ENCODE peak calls at places on chromosomes 7 and 10, in six cellular contexts. One of them, this sample, is unnamed.

GRCh38 chr7:93018666-93019065 is 99.1 kb downstream of the SAMD9 start:
- DNase-seq in endodermal cell: no peak
- DNase-seq in AG04450: peak
- DNase-seq in CD8-positive, alpha-beta T cell: no peak
- DNase-seq in coronary artery: no peak
- DNase-seq in epithelial cell of prostate: no peak
- DNase-seq in this sample: no peak

GRCh38 chr10:102066421-102067068 is 1.4 kb downstream of the HPS6 start:
- DNase-seq in endodermal cell: no peak
- DNase-seq in coronary artery: no peak
- DNase-seq in CD8-positive, alpha-beta T cell: no peak
- DNase-seq in AG04450: no peak
- DNase-seq in epithelial cell of prostate: no peak
- DNase-seq in this sample: no peak

GRCh38 chr10:58856508-58857240 is 319.8 kb upstream of the PHYHIPL start:
- DNase-seq in endodermal cell: peak
- DNase-seq in epithelial cell of prostate: peak
- DNase-seq in coronary artery: peak
- DNase-seq in AG04450: peak
- DNase-seq in CD8-positive, alpha-beta T cell: no peak
- DNase-seq in this sample: peak

GRCh38 chr7:12111461-12112405 is 99.4 kb upstream of the TMEM106B start:
- DNase-seq in endodermal cell: peak
- DNase-seq in CD8-positive, alpha-beta T cell: no peak
- DNase-seq in AG04450: no peak
- DNase-seq in epithelial cell of prostate: no peak
- DNase-seq in coronary artery: no peak
- DNase-seq in this sample: no peak

GRCh38 chr7:141649865-141650499 is 52.0 kb downstream of the DENND11 start:
- DNase-seq in AG04450: peak
- DNase-seq in CD8-positive, alpha-beta T cell: no peak
- DNase-seq in coronary artery: no peak
- DNase-seq in epithelial cell of prostate: no peak
- DNase-seq in endodermal cell: peak
- DNase-seq in this sample: peak

GRCh38 chr7:1737956-1738355 is 67.9 kb downstream of the ELFN1 start:
- DNase-seq in coronary artery: no peak
- DNase-seq in CD8-positive, alpha-beta T cell: no peak
- DNase-seq in epithelial cell of prostate: no peak
- DNase-seq in AG04450: no peak
- DNase-seq in endodermal cell: no peak
- DNase-seq in this sample: no peak

GRCh38 chr10:60572511-60573194 is 183.0 kb upstream of the ANK3 start:
- DNase-seq in CD8-positive, alpha-beta T cell: no peak
- DNase-seq in coronary artery: no peak
- DNase-seq in AG04450: peak
- DNase-seq in endodermal cell: peak
- DNase-seq in epithelial cell of prostate: no peak
- DNase-seq in this sample: peak

GRCh38 chr7:128838109-128838779 is 8.0 kb downstream of the FLNC start:
- DNase-seq in AG04450: no peak
- DNase-seq in CD8-positive, alpha-beta T cell: no peak
- DNase-seq in epithelial cell of prostate: no peak
- DNase-seq in coronary artery: no peak
- DNase-seq in endodermal cell: no peak
- DNase-seq in this sample: no peak

GRCh38 chr7:42174391-42174848 is 62.6 kb downstream of the GLI3 start:
- DNase-seq in AG04450: no peak
- DNase-seq in epithelial cell of prostate: no peak
- DNase-seq in coronary artery: no peak
- DNase-seq in CD8-positive, alpha-beta T cell: no peak
- DNase-seq in endodermal cell: no peak
- DNase-seq in this sample: no peak
- H3K27ac ChIP-seq in AG04450: peak
- H3K27ac ChIP-seq in epithelial cell of prostate: no peak
- H3K27ac ChIP-seq in coronary artery: no peak
- H3K27ac ChIP-seq in CD8-positive, alpha-beta T cell: no peak
- H3K27ac ChIP-seq in endodermal cell: no peak
- H3K27ac ChIP-seq in this sample: no peak

DNA sequence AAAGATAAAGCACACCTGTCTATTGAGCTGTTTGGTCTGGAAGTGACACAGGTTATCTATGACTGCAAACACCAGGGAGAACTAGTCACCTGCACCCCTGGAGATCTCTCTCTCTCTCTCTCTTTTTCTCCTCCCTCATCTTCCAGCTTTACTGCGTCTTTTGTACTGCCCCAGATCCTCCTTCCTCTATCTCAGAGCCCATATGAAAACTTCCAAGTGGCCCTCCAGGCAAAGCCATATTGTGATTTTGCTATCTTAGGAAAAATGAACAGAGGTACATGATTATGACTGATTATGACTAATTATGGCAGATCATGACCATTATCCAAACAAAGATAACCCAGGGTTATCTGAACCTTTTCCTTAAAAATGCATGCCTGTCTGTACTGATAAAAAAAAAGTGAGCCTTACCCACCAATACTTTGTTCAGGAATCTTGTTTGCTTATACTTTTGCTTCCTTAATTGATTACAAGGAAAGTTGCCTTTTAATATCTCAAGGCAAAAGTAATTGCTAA is 12.6 kb upstream of the EPHB6 start:
- DNase-seq in endodermal cell: no peak
- DNase-seq in CD8-positive, alpha-beta T cell: no peak
- DNase-seq in AG04450: no peak
- DNase-seq in coronary artery: no peak
- DNase-seq in epithelial cell of prostate: no peak
- DNase-seq in this sample: no peak
- H3K27ac ChIP-seq in endodermal cell: no peak
- H3K27ac ChIP-seq in CD8-positive, alpha-beta T cell: no peak
- H3K27ac ChIP-seq in AG04450: no peak
- H3K27ac ChIP-seq in coronary artery: no peak
- H3K27ac ChIP-seq in epithelial cell of prostate: no peak
- H3K27ac ChIP-seq in this sample: no peak

DNA sequence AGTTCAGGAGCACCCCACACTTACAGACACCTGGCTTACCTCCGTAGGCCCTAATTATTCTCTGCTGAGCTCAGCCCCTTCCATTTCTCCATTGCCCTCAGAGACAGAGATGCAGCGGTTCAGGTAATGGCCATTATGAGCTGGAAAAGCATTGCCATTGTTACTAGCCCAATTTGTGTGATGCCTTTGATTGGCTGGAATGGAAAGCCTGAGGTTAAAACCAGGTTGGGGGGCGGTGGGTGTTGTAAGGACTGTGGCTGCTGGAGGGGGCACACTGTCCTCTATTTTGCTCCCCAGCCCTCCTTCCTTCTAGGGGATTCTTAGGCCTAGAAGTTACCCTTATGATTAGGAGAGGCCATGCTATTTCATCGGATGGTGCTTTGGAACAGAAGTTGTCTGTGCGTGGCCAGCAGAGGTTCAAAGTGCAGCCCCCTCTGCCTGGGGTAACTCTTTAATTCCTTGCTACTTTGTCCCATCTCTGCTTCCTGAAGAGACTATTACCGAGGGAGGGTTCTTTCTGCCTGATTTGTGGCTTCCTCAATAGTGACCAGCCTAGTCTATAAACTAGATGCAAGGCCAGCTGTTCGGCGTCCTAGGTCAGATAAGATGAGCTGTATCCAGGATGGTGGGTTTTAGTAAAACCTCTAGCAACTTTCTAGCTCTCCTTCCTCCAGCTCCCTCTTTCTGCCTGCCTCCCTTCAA is 14.2 kb upstream of the ACSL5 start:
- DNase-seq in CD8-positive, alpha-beta T cell: no peak
- DNase-seq in endodermal cell: no peak
- DNase-seq in epithelial cell of prostate: no peak
- DNase-seq in AG04450: no peak
- DNase-seq in coronary artery: peak
- DNase-seq in this sample: no peak
- H3K27ac ChIP-seq in CD8-positive, alpha-beta T cell: no peak
- H3K27ac ChIP-seq in endodermal cell: no peak
- H3K27ac ChIP-seq in epithelial cell of prostate: no peak
- H3K27ac ChIP-seq in AG04450: no peak
- H3K27ac ChIP-seq in coronary artery: no peak
- H3K27ac ChIP-seq in this sample: no peak

DNA sequence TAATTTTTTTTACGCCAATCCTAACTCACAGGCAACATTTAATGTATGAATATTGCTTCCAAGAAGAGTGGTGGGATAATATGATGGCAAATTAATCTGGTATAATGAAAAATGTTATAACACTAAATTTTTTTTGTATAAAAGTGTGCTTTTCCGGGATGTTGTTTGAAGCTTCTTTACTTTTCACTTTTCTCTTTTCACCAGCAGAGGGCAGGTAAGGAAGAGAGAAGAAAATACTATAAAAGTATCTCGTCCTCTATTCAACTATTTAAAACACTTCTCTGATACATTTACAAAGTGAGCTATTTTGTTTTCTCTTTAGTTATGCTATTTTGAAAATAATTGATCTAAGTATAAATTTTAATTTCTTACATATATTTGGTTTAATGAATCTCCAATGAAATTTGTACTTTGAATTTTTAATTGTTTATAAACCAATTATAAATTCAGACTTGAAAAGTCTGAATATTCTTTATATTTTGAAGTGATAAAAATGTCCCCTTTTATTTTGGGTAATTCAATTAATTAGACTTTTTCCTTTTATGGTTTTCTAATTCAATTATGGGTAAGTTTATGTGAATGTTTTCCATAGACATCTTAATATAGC is 20.7 kb upstream of the CFTR start:
- DNase-seq in CD8-positive, alpha-beta T cell: no peak
- DNase-seq in epithelial cell of prostate: no peak
- DNase-seq in AG04450: no peak
- DNase-seq in coronary artery: no peak
- DNase-seq in endodermal cell: no peak
- DNase-seq in this sample: no peak
- H3K27ac ChIP-seq in CD8-positive, alpha-beta T cell: no peak
- H3K27ac ChIP-seq in epithelial cell of prostate: no peak
- H3K27ac ChIP-seq in AG04450: no peak
- H3K27ac ChIP-seq in coronary artery: no peak
- H3K27ac ChIP-seq in endodermal cell: no peak
- H3K27ac ChIP-seq in this sample: no peak

GRCh38 chr7:55094122-55094690 is 75.4 kb downstream of the EGFR start:
- DNase-seq in AG04450: no peak
- DNase-seq in CD8-positive, alpha-beta T cell: no peak
- DNase-seq in coronary artery: no peak
- DNase-seq in epithelial cell of prostate: no peak
- DNase-seq in endodermal cell: no peak
- DNase-seq in this sample: no peak
- H3K27ac ChIP-seq in AG04450: no peak
- H3K27ac ChIP-seq in CD8-positive, alpha-beta T cell: no peak
- H3K27ac ChIP-seq in coronary artery: no peak
- H3K27ac ChIP-seq in epithelial cell of prostate: peak
- H3K27ac ChIP-seq in endodermal cell: no peak
- H3K27ac ChIP-seq in this sample: no peak

DNA sequence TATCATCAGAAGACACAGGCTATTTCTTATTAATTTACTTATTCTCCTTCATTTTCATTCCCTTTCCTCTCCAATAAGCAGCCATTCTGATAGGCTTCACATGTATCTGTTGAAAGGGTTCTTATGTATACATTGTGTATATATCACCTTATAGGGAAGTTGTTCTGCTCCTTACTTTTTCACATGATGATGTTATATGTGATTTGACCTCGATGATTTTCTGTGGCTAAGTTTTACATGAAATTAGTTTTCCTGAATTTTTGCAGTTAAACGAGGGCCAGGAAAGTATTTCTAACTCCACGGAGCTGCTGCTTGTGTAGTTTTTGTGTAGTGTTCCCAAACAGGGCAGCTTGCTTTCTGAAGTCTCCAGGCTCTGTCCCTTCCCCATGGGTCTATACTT is 84.5 kb downstream of the SH2D4B start:
- DNase-seq in coronary artery: no peak
- DNase-seq in epithelial cell of prostate: no peak
- DNase-seq in endodermal cell: no peak
- DNase-seq in CD8-positive, alpha-beta T cell: no peak
- DNase-seq in AG04450: no peak
- DNase-seq in this sample: no peak
- H3K27ac ChIP-seq in coronary artery: no peak
- H3K27ac ChIP-seq in epithelial cell of prostate: no peak
- H3K27ac ChIP-seq in endodermal cell: no peak
- H3K27ac ChIP-seq in CD8-positive, alpha-beta T cell: no peak
- H3K27ac ChIP-seq in AG04450: no peak
- H3K27ac ChIP-seq in this sample: no peak

DNA sequence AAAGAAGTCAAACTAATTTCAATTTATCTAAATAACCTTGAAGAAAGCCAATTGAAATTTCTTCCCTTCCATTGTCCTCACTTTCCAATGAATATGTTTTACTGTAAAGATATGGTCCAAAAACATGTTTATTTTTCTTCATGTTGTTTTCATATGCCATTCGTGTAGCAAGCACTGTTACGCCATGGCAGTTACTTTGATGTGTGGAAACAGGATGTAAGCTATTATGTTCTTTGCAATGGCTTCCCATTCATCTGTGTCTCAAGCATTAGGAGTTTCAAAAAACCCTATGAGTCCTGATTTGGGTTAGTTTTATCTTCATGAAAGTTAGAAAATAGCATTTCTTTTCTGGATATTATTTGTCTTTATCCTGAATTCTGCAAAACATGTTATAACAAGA is 31.0 kb downstream of the GPR141 start:
- DNase-seq in AG04450: no peak
- DNase-seq in endodermal cell: no peak
- DNase-seq in epithelial cell of prostate: no peak
- DNase-seq in coronary artery: no peak
- DNase-seq in CD8-positive, alpha-beta T cell: no peak
- DNase-seq in this sample: no peak
- H3K27ac ChIP-seq in AG04450: no peak
- H3K27ac ChIP-seq in endodermal cell: no peak
- H3K27ac ChIP-seq in epithelial cell of prostate: no peak
- H3K27ac ChIP-seq in coronary artery: no peak
- H3K27ac ChIP-seq in CD8-positive, alpha-beta T cell: no peak
- H3K27ac ChIP-seq in this sample: no peak

DNA sequence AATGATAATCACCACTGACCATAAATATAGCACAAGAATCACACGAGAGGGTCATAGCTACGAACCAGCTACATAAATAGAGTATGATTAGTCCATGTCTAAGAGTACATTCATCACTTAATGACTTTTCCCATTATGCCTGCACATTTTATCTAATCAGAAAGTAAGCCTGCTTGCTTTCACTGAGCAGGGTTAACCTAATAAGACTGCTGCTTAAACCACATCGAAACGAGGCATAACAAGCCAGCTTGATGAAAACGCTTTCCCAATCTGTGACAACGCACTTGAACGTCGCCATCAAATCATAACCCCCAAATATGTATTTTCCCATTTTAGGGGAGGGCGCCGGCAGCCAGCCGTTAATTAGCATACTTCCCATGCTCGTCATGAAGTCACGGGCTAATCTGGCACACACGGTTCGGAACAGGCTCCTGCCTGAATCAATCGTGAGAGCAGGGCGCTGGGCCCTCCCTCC is 71.5 kb downstream of the EBF3 start:
- DNase-seq in CD8-positive, alpha-beta T cell: no peak
- DNase-seq in AG04450: no peak
- DNase-seq in endodermal cell: no peak
- DNase-seq in epithelial cell of prostate: no peak
- DNase-seq in coronary artery: no peak
- DNase-seq in this sample: no peak
- H3K27ac ChIP-seq in CD8-positive, alpha-beta T cell: no peak
- H3K27ac ChIP-seq in AG04450: no peak
- H3K27ac ChIP-seq in endodermal cell: no peak
- H3K27ac ChIP-seq in epithelial cell of prostate: no peak
- H3K27ac ChIP-seq in coronary artery: no peak
- H3K27ac ChIP-seq in this sample: no peak

This sample was measured in foreskin keratinocyte.